ENCODE peak calls at places on chromosomes 13 and 19, in ten cellular contexts. W is IMR-90; A is kidney epithelial cell; V is thoracic aorta; D is RWPE2; K is cardiac muscle cell; P is adrenal gland; I is mucosa of descending colon; Z is CD8-positive, alpha-beta T cell; H is bronchial epithelial cell. G is an unnamed sample.

GRCh38 chr13:98454389-98454881 is 122.5 kb downstream of the STK24 start:
- DNase-seq in W (peak; percentile 94), A (no peak), V (no peak), H (peak; percentile 32), P (peak; percentile 45), D (no peak), K (peak; percentile 20), I (no peak), Z (no peak), G (peak; percentile 76)

GRCh38 chr19:7658219-7658686 is 10.6 kb upstream of the RETN start:
- DNase-seq in W (no peak), Z (no peak), A (no peak), K (no peak), V (no peak), H (no peak), D (no peak), I (no peak), P (no peak), G (no peak)

GRCh38 chr13:66071608-66072007 is 1158.5 kb downstream of the PCDH9 start:
- DNase-seq in K (no peak), D (no peak), I (no peak), V (no peak), Z (no peak), A (no peak), W (no peak), H (no peak), P (no peak), G (no peak)

GRCh38 chr13:39452834-39453233 is 150.2 kb downstream of the LHFPL6 start:
- DNase-seq in I (no peak), H (no peak), K (peak; percentile 66), A (no peak), D (no peak), Z (no peak), W (no peak), P (no peak), V (no peak), G (no peak)

GRCh38 chr19:41323430-41324125 is 13.6 kb downstream of the CCDC97 start:
- DNase-seq in A (peak; percentile 76), V (peak; percentile 58), Z (no peak), I (no peak), H (peak; percentile 64), D (no peak), W (peak; percentile 98), P (peak; percentile 84), K (no peak), G (peak; percentile 86)

GRCh38 chr13:98274921-98275487 is 97.9 kb upstream of the RNF113B start:
- DNase-seq in W (peak; percentile 87), P (no peak), K (no peak), V (no peak), H (peak; percentile 26), I (no peak), A (no peak), Z (no peak), D (no peak), G (no peak)

GRCh38 chr19:13094771-13095392 is 7.8 kb downstream of the LYL1 start:
- DNase-seq in W (no peak), I (no peak), V (no peak), A (no peak), P (no peak), H (no peak), K (no peak), D (no peak), Z (no peak), G (no peak)

GRCh38 chr13:111429064-111429558 is 108.7 kb downstream of the TEX29 start:
- DNase-seq in Z (peak; percentile 4), A (no peak), D (no peak), V (no peak), H (peak; percentile 21), W (peak; percentile 18), I (peak; percentile 80), K (peak; percentile 67), P (peak; percentile 29), G (no peak)

GRCh38 chr13:106143930-106144709 is 391.3 kb downstream of the EFNB2 start:
- DNase-seq in D (no peak), W (no peak), K (no peak), A (no peak), P (no peak), I (peak; percentile 72), V (no peak), Z (no peak), H (peak; percentile 92), G (no peak)

GRCh38 chr13:87295636-87296035 is 375.5 kb upstream of the SLITRK5 start:
- DNase-seq in P (no peak), W (no peak), V (no peak), D (no peak), Z (no peak), K (no peak), A (no peak), H (no peak), I (no peak), G (no peak)

DNA sequence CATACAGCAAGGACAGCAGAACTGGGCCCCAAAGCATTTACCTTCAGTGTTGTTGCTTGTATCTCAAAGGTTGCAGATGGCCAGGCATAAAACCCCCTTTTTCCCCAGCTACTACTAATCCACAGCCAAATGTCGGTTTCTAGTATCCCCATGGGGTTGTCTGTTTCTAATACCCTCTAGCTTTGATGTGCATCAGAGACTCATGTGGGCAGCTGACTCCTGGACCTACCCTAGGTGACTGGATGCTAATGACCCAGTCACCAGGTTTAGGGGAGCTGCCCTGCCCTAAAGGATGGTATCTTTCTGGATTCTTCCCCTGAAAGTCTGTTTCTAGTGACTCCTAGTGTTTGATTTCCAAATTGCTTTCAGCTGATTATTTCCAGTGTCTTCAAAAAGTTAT is 23.9 kb downstream of the TJP3 start:
- DNase-seq in A (no peak), I (no peak), P (no peak), K (no peak), V (no peak), H (no peak), D (no peak), Z (no peak), W (no peak), G (no peak)
- TF ChIP-seq CTCF in A (no peak), I (no peak), P (no peak), K (no peak), V (no peak), H (no peak), D (no peak), Z (no peak), W (no peak), G (no peak)

GRCh38 chr19:48841047-48841446 is 4.8 kb upstream of the HSD17B14 start:
- DNase-seq in D (no peak), Z (no peak), V (no peak), I (no peak), K (no peak), P (no peak), H (no peak), W (no peak), A (no peak), G (no peak)

GRCh38 chr19:48842744-48843162 is 6.5 kb upstream of the HSD17B14 start:
- DNase-seq in P (peak; percentile 44), H (peak; percentile 36), W (peak; percentile 48), D (no peak), A (no peak), K (peak; percentile 65), Z (peak; percentile 32), V (no peak), I (peak; percentile 75), G (no peak)

GRCh38 chr19:48844472-48844871 is 8.2 kb upstream of the HSD17B14 start:
- DNase-seq in Z (no peak), D (no peak), I (no peak), W (peak; percentile 68), A (no peak), H (peak; percentile 34), K (no peak), P (no peak), V (no peak), G (no peak)

GRCh38 chr19:48841571-48841970 is 5.3 kb upstream of the HSD17B14 start:
- DNase-seq in Z (no peak), D (no peak), V (no peak), K (no peak), P (no peak), H (no peak), I (no peak), W (no peak), A (no peak), G (no peak)

DNA sequence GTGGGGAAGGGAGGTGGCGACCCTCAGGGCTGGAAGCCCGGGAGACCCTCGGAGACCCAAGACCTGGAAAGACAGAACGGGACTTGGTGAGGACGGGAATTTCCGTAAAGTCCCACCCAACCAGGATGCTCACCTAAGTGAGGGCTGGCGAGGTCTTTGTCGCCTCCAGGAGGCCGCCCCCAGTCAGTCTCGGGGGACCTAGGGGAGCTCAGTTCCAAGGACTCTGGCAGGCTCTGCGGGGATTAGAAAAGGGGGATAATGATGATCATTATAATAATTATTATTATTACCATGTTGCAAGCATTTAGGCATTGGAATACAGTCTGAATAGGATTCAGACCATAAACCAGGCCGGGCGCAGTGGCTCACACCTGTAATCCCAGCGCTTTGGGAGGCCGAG is 9.1 kb upstream of the HSD17B14 start:
- DNase-seq in D (no peak), I (no peak), P (no peak), Z (no peak), V (no peak), H (no peak), K (no peak), A (no peak), W (no peak), G (no peak)
- H3K4me3 ChIP-seq in D (no peak overlapping the region), I (no peak overlapping the region), P (no peak overlapping the region), Z (no peak overlapping the region), V (no peak overlapping the region), H (no peak overlapping the region), K (no peak overlapping the region), A (no peak overlapping the region), W (no peak overlapping the region), G (no peak overlapping the region)

GRCh38 chr19:15841875-15842569 is 26.6 kb upstream of the OR10H1 start:
- DNase-seq in H (no peak), W (no peak), P (no peak), V (no peak), K (no peak), Z (no peak), I (no peak), A (no peak), D (no peak), G (no peak)
- TF ChIP-seq CTCF in H (peak; percentile 16), W (no peak), P (no peak), V (no peak), K (no peak), Z (no peak), I (no peak), A (no peak), D (no peak), G (no peak)

GRCh38 chr19:19860756-19861390 is 4.8 kb upstream of the ZNF253 start:
- DNase-seq in Z (peak; percentile 6), V (no peak), H (no peak), D (no peak), I (peak; percentile 13), A (no peak), K (peak; percentile 86), P (no peak), W (no peak), G (no peak)

GRCh38 chr19:19866599-19867248 is 1.0 kb downstream of the ZNF253 start:
- DNase-seq in V (no peak), K (peak; percentile 73), I (peak; percentile 34), A (no peak), D (no peak), W (no peak), H (no peak), P (peak; percentile 22), Z (peak; percentile 25), G (no peak)

GRCh38 chr19:19871932-19872331 is 6.2 kb downstream of the ZNF253 start:
- DNase-seq in I (no peak), D (no peak), W (no peak), V (no peak), H (no peak), P (no peak), A (no peak), Z (no peak), K (no peak), G (no peak)

GRCh38 chr19:19865750-19866598 is at the start of gene ZNF253:
- DNase-seq in P (peak; percentile 97), Z (peak; percentile 93), V (peak; percentile 93), I (peak; percentile 98), K (peak; percentile 98), W (peak; percentile 88), H (peak; percentile 84), D (peak; percentile 85), A (peak; percentile 79), G (peak; percentile 42)
- H3K4me3 ChIP-seq in P (peak within 1 kb of the TSS; percentile 92), Z (peak within 1 kb of the TSS; percentile 89), V (peak within 1 kb of the TSS; percentile 71), I (peak within 1 kb of the TSS; percentile 56), K (peak within 1 kb of the TSS; percentile 82), W (peak within 1 kb of the TSS; percentile 90), H (peak within 1 kb of the TSS; percentile 63), D (peak within 1 kb of the TSS; percentile 55), A (peak within 1 kb of the TSS; percentile 96), G (peak within 1 kb of the TSS; percentile 66)